ENCODE peak calls at places on chromosomes 5 and 9, in eight cellular contexts. P is left ventricle myocardium inferior, L is foreskin fibroblast, N is esophagus squamous epithelium, Q is uterus, R is AG04450, J is brain microvascular endothelial cell, A is cardiac fibroblast. H is an unnamed sample.
A peak's percentile ranks its signal among the peaks of the same experiment; 100 is the strongest.

GRCh38 chr5:81756016-81756415 is 5.1 kb upstream of the SSBP2 start:
- DNase-seq in P (no peak), L (no peak), N (no peak), Q (no peak), R (no peak), J (no peak), A (peak; percentile 48), H (no peak)

GRCh38 chr5:65874241-65874640 is 52.1 kb upstream of the ERBIN start:
- DNase-seq in P (no peak), L (peak; percentile 68), N (no peak), Q (no peak), R (no peak), J (peak; percentile 11), A (peak; percentile 86), H (no peak)

GRCh38 chr9:4796988-4797956 is 4.5 kb downstream of the RCL1 start:
- DNase-seq in P (no peak), L (peak; percentile 66), N (no peak), Q (no peak), R (no peak), J (peak; percentile 47), A (peak; percentile 62), H (no peak)

GRCh38 chr5:168022761-168023160 is 268.7 kb upstream of the WWC1 start:
- DNase-seq in P (no peak), L (no peak), N (no peak), Q (no peak), R (no peak), J (no peak), A (no peak), H (no peak)

GRCh38 chr5:72811849-72812248 is 4.6 kb upstream of the TNPO1 start:
- DNase-seq in P (no peak), L (no peak), N (no peak), Q (no peak), R (no peak), J (no peak), A (no peak), H (no peak)

GRCh38 chr5:67010684-67011409 is 185.8 kb downstream of the CD180 start:
- DNase-seq in P (no peak), L (peak; percentile 94), N (no peak), Q (no peak), R (peak; percentile 32), J (peak; percentile 76), A (peak; percentile 94), H (no peak)

GRCh38 chr9:3507395-3508077 is 18.3 kb downstream of the RFX3 start:
- DNase-seq in P (no peak), L (no peak), N (no peak), Q (no peak), R (no peak), J (no peak), A (no peak), H (no peak)

GRCh38 chr5:150113047-150113744 is 26.8 kb upstream of the CSF1R start:
- DNase-seq in P (no peak), L (peak; percentile 45), N (no peak), Q (no peak), R (no peak), J (no peak), A (no peak), H (no peak)

GRCh38 chr5:143008809-143009521 is 238.8 kb downstream of the ARHGAP26 start:
- DNase-seq in P (no peak), L (peak; percentile 85), N (no peak), Q (no peak), R (peak; percentile 87), J (peak; percentile 99), A (peak; percentile 99), H (peak; percentile 93)

GRCh38 chr5:882253-883185 is 10.1 kb downstream of the BRD9 start:
- DNase-seq in P (no peak), L (no peak), N (no peak), Q (no peak), R (no peak), J (no peak), A (no peak), H (no peak)

GRCh38 chr5:42650111-42650510 is 106.5 kb upstream of the CCDC152 start:
- DNase-seq in P (no peak), L (no peak), N (no peak), Q (no peak), R (no peak), J (no peak), A (no peak), H (no peak)

GRCh38 chr9:83062011-83062652 is 810 bp downstream of the RASEF start:
- DNase-seq in P (peak; percentile 15), L (peak; percentile 64), N (no peak), Q (no peak), R (no peak), J (no peak), A (peak; percentile 6), H (no peak)

DNA sequence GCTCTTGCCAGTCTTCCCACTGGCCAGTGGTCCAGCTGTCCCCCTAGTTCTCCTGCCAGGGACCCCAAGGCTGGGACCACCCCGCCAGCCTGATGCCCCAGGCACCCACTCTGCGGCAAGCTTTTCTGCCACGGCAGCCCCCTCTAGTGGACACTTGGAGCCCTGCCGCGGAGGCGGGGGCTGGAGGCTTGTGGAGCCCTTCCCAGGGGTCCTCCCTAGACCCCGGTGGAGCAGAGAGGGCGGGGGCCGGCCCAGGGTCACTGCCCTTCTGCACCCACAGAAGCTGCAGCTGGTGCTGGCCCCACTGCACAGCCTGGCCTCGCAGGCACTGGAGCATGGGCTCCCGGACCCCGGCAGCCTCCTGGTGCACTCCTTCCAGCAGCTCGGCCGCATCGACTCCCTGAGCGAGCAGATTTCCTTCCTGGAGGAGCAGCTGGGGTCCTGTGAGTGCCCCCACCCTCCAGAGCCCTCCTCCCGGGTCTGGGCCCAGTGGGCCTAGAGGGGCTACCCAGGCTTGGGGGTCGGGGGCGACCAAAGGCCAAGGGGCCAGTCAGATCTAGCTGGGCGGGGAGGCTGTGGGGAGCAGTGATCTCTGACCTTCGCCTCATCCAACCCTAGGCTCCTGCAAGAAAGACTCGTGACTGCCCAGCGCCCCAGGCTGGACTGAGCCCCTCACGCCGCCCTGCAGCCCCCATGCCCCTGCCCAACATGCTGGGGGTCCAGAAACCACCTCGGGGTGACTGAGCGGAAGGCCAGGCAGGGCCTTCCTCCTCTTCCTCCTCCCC is 9.1 kb downstream of the EGFL7 start:
- DNase-seq in P (no peak), L (peak; percentile 46), N (no peak), Q (no peak), R (no peak), J (no peak), A (peak; percentile 25), H (no peak)
- H3K4me3 ChIP-seq in P (peak overlapping the region; percentile 81), L (no peak overlapping the region), N (no peak overlapping the region), Q (no peak overlapping the region), R (no peak overlapping the region), J (no peak overlapping the region), A (no peak overlapping the region), H (no peak overlapping the region)

GRCh38 chr5:75325242-75325641 is 11.8 kb upstream of the HMGCR start:
- DNase-seq in P (no peak), L (no peak), N (no peak), Q (no peak), R (no peak), J (no peak), A (no peak), H (no peak)
- TF ChIP-seq CTCF in P (no peak), L (no peak), N (no peak), Q (no peak), R (peak; percentile 31), J (peak; percentile 11), A (no peak), H (peak; percentile 6)

DNA sequence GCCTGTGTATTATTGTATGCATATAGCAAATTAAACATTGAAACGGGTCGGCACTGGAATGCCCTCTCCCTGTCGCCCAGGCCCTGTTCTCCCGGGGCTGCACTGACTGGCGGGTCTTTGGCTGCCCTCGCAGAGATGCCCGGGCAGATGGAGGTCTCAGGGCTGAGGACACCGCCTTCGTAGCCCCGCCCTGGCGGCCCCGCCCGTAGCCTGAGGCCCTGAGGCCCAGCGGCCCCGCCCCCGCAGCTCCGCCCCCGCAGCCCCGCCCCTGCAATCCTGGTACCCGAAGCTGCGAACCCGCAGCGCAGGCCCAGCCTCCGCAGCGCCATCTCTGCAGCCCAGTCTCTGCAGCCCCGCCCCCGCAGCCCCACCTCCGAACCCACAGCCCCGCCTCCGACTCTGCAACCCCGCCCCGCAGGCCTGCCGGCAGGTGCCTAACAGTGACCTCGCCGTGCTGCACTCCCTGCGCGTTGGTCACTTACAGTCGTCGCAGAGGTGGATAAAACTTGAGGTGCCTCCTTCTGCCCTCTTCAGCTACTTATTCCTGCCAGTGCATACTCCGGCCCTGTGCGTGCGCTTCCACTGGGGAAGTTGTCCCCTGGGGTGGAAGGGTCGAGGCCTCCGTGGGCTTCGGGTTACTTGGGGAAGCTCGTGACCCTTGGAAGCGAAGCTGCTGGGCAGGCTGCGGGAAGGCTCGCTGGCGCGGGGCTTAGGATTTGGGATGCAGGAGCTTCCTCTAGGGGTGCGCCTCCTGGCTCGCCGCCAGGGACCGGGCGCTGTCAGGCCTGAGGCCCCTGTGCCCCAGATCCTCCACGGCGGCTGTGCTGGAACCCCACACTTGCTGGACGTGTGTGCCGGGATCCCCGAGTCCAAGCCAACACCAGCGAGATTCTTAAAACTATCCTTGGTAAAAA is 72.3 kb downstream of the ICE1 start:
- DNase-seq in P (peak; percentile 72), L (peak; percentile 85), N (peak; percentile 30), Q (peak; percentile 52), R (no peak), J (peak; percentile 36), A (peak; percentile 51), H (no peak)
- H3K4me3 ChIP-seq in P (peak overlapping the region; percentile 56), L (peak overlapping the region; percentile 44), N (peak overlapping the region; percentile 21), Q (no peak overlapping the region), R (peak overlapping the region; percentile 38), J (peak overlapping the region; percentile 13), A (peak overlapping the region; percentile 11), H (no peak overlapping the region)

GRCh38 chr9:137173795-137174664 is 2.2 kb upstream of the TMEM210 start:
- DNase-seq in P (no peak), L (no peak), N (no peak), Q (no peak), R (no peak), J (no peak), A (no peak), H (no peak)

GRCh38 chr9:137172907-137173794 is 1.3 kb upstream of the TMEM210 start:
- DNase-seq in P (no peak), L (no peak), N (no peak), Q (no peak), R (no peak), J (no peak), A (no peak), H (no peak)

GRCh38 chr9:137176302-137177182 is 4.7 kb upstream of the TMEM210 start:
- DNase-seq in P (no peak), L (peak; percentile 67), N (no peak), Q (no peak), R (no peak), J (peak; percentile 29), A (peak; percentile 50), H (no peak)

GRCh38 chr9:137174722-137175293 is 3.0 kb upstream of the TMEM210 start:
- DNase-seq in P (no peak), L (no peak), N (no peak), Q (no peak), R (no peak), J (no peak), A (no peak), H (no peak)

DNA sequence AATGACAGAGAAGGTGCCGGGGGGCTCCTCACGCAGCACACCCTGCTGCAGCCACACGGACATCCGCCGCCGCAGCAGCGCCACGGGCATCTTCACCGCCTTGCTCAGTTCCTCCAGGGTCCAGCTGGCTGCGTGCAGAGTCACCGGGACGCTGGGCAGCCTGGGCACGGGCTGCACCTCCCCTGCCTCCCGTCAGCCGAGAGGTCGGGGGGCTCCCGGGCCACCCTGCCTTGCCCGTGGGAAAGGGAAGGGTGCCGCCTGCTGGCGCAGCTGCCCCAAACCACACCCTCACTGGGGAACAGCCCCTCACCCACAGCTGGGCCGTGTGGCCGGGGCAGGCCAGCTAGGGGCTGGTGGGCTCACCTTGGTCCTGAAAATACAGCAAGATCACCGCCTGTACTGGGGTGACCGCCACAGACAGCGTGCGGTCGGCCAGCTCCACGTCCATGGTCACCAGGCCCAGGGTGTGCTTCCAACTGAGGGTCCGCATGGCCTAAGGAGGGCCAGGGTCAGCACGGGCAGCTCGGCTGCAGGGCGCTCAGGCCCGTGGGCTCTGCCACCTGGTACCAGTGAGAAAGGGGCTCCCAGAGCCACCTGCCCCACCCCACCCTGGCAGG is 3.6 kb upstream of the TMEM210 start:
- DNase-seq in P (no peak), L (peak; percentile 42), N (no peak), Q (no peak), R (no peak), J (no peak), A (no peak), H (no peak)
- TF ChIP-seq CTCF in P (no peak), L (no peak), N (no peak), Q (no peak), R (peak; percentile 30), J (peak; percentile 38), A (peak; percentile 2), H (peak; percentile 28)

H was measured in AG09309.